ENCODE peak calls at places on chromosomes 3 and 15, in five cellular contexts. G, V, E, N and J are unnamed samples.

GRCh38 chr15:45391746-45392711 is 13.7 kb upstream of the GATM start:
- DNase-seq in G (no peak), V (peak; percentile 84), E (no peak), N (no peak), J (no peak)

GRCh38 chr15:82663186-82663600 is 16.0 kb upstream of the CPEB1 start:
- DNase-seq in G (no peak), V (no peak), E (no peak), N (no peak), J (peak; percentile 69)

GRCh38 chr3:189355481-189356201 is 183.9 kb downstream of the TPRG1 start:
- DNase-seq in G (no peak), V (no peak), E (no peak), N (no peak), J (no peak)

GRCh38 chr3:185282696-185283373 is 29.0 kb upstream of the EHHADH start:
- DNase-seq in G (peak; percentile 76), V (peak; percentile 90), E (peak; percentile 90), N (peak; percentile 93), J (peak; percentile 98)

GRCh38 chr15:28114114-28114455 is 15.0 kb upstream of the OCA2 start:
- DNase-seq in G (no peak), V (no peak), E (no peak), N (no peak), J (no peak)

GRCh38 chr3:197309528-197310361 is 11.3 kb upstream of the DLG1 start:
- DNase-seq in G (no peak), V (no peak), E (no peak), N (no peak), J (peak; percentile 25)

GRCh38 chr3:14451844-14452533 is 49.6 kb downstream of the SLC6A6 start:
- DNase-seq in G (no peak), V (no peak), E (no peak), N (peak; percentile 12), J (peak; percentile 76)

GRCh38 chr3:73475717-73476116 is 149.0 kb downstream of the PDZRN3 start:
- DNase-seq in G (no peak), V (no peak), E (no peak), N (no peak), J (no peak)

GRCh38 chr3:41920406-41920970 is 41.4 kb downstream of the ULK4 start:
- DNase-seq in G (no peak), V (no peak), E (no peak), N (no peak), J (no peak)

GRCh38 chr3:149339931-149340309 is 6.5 kb upstream of the TM4SF18 start:
- DNase-seq in G (no peak), V (no peak), E (no peak), N (peak; percentile 89), J (peak; percentile 91)

GRCh38 chr3:39128951-39129350 is 21.5 kb downstream of the TTC21A start:
- DNase-seq in G (no peak), V (no peak), E (no peak), N (no peak), J (no peak)

GRCh38 chr3:173737167-173737808 is 339.7 kb downstream of the NLGN1 start:
- DNase-seq in G (no peak), V (no peak), E (no peak), N (no peak), J (no peak)

GRCh38 chr3:123478314-123478713 is 29.4 kb upstream of the ADCY5 start:
- DNase-seq in G (no peak), V (no peak), E (no peak), N (no peak), J (no peak)

GRCh38 chr3:155983834-155984474 is 113.5 kb downstream of the GMPS start:
- DNase-seq in G (no peak), V (no peak), E (no peak), N (no peak), J (no peak)

GRCh38 chr3:182917134-182917533 is 63.2 kb downstream of the DCUN1D1 start:
- DNase-seq in G (no peak), V (no peak), E (no peak), N (no peak), J (no peak)

GRCh38 chr15:29773816-29774215 is 48.5 kb downstream of the TJP1 start:
- DNase-seq in G (no peak), V (no peak), E (no peak), N (no peak), J (no peak)

GRCh38 chr3:193975072-193975535 is 160.8 kb upstream of the HES1 start:
- DNase-seq in G (no peak), V (no peak), E (no peak), N (no peak), J (no peak)